ENCODE peak calls at places on chromosomes 7 and 10, in seven cellular contexts. Y is midbrain, E is amygdala, Q is kidney tubule cell, W is endothelial cell, H is GM12892, L is fibroblast of lung. V is an unnamed sample.

GRCh38 chr7:111877931-111878330 is 315.6 kb upstream of the IMMP2L start:
- DNase-seq in L (no peak), H (no peak), Y (no peak), W (no peak), E (no peak), Q (no peak), V (no peak)

GRCh38 chr10:106935978-106936451 is 228.5 kb downstream of the SORCS1 start:
- DNase-seq in W (no peak), L (no peak), H (no peak), Q (no peak), Y (peak), E (no peak), V (no peak)

GRCh38 chr10:125720002-125720382 is 483 bp downstream of the EDRF1 start:
- DNase-seq in H (no peak), L (peak), W (no peak), Y (no peak), Q (no peak), E (no peak), V (no peak)

GRCh38 chr7:17462059-17462695 is 163.7 kb downstream of the AHR start:
- DNase-seq in W (no peak), H (no peak), E (no peak), Y (no peak), Q (no peak), L (no peak), V (no peak)

GRCh38 chr10:86798636-86799035 is 42.2 kb downstream of the BMPR1A start:
- DNase-seq in H (no peak), Q (no peak), E (no peak), W (no peak), Y (no peak), L (peak), V (no peak)

GRCh38 chr10:116049158-116049557 is 223.8 kb downstream of the GFRA1 start:
- DNase-seq in L (no peak), W (no peak), E (no peak), Q (no peak), Y (no peak), H (no peak), V (no peak)

GRCh38 chr10:77911535-77912123 is 14.9 kb downstream of the DLG5 start:
- DNase-seq in W (no peak), E (no peak), Q (peak), L (peak), H (no peak), Y (no peak), V (no peak)

GRCh38 chr7:155062431-155062830 is 7.7 kb upstream of the HTR5A start:
- DNase-seq in W (no peak), Q (no peak), L (no peak), Y (no peak), E (no peak), H (no peak), V (no peak)

GRCh38 chr7:85229544-85229943 is 42.7 kb upstream of the SEMA3D start:
- DNase-seq in E (no peak), W (no peak), Q (no peak), Y (no peak), L (no peak), H (no peak), V (no peak)

GRCh38 chr10:54983255-54983654 is 182.2 kb upstream of the PCDH15 start:
- DNase-seq in L (peak), Q (peak), W (no peak), H (no peak), E (no peak), Y (no peak), V (no peak)

GRCh38 chr7:41029072-41029492 is 673.8 kb downstream of the INHBA start:
- DNase-seq in E (no peak), L (peak), H (no peak), Y (no peak), Q (peak), W (no peak), V (no peak)

GRCh38 chr10:65793738-65794425 is 1132.0 kb upstream of the LRRTM3 start:
- DNase-seq in H (no peak), E (no peak), Y (no peak), W (no peak), L (peak), Q (no peak), V (no peak)

GRCh38 chr7:157666530-157667040 is 329.8 kb downstream of the DNAJB6 start:
- DNase-seq in L (no peak), H (no peak), E (no peak), W (no peak), Q (no peak), Y (no peak), V (peak)

GRCh38 chr10:107971411-107971810 is 806.9 kb upstream of the SORCS1 start:
- DNase-seq in Q (peak), W (no peak), E (no peak), Y (no peak), H (no peak), L (peak), V (no peak)

GRCh38 chr7:30114536-30115258 is 20.1 kb upstream of the MTURN start:
- DNase-seq in H (no peak), Q (no peak), Y (no peak), E (no peak), W (no peak), L (no peak), V (no peak)

GRCh38 chr7:22578048-22578770 is 78.2 kb upstream of the STEAP1B start:
- DNase-seq in E (no peak), Q (peak), Y (no peak), H (no peak), L (peak), W (no peak), V (no peak)

GRCh38 chr7:83475403-83475802 is 173.5 kb downstream of the SEMA3E start:
- DNase-seq in Y (no peak), Q (no peak), W (peak), L (no peak), E (no peak), H (no peak), V (no peak)

GRCh38 chr10:128280271-128280670 is 154.0 kb upstream of the MKI67 start:
- DNase-seq in H (no peak), L (no peak), W (no peak), Q (no peak), E (no peak), Y (no peak), V (no peak)

V was measured in posterior cingulate gyrus.